ENCODE peak calls at places on chromosomes 1 and 21, in six cellular contexts. M is LHCN-M2, U is fibroblast of the aortic adventitia, F is GM04504, N is EL, L is non-pigmented ciliary epithelial cell. Z is an unnamed sample.

GRCh38 chr21:32994305-32994704 is 31.4 kb upstream of the OLIG2 start:
- DNase-seq in U (peak; percentile 46), L (no peak), M (peak; percentile 5), F (peak; percentile 3), N (peak; percentile 18), Z (no peak)

GRCh38 chr1:226964068-226964425 is 24.0 kb downstream of the COQ8A start:
- DNase-seq in M (no peak), L (no peak), F (no peak), U (no peak), N (no peak), Z (no peak)

GRCh38 chr1:39204441-39205081 is at the start of gene MACF1:
- DNase-seq in U (peak; percentile 98), M (peak; percentile 95), F (peak; percentile 69), N (peak; percentile 96), L (peak; percentile 94), Z (peak; percentile 88)

GRCh38 chr1:89855413-89856123 is 34.7 kb downstream of the LRRC8D start:
- DNase-seq in U (peak; percentile 77), L (no peak), M (peak; percentile 55), F (no peak), N (peak; percentile 70), Z (no peak)

GRCh38 chr1:200625381-200625824 is 4.9 kb upstream of the KIF14 start:
- DNase-seq in N (no peak), M (peak; percentile 57), L (no peak), F (no peak), U (peak; percentile 65), Z (no peak)

GRCh38 chr1:80579055-80579454 is 1221.7 kb upstream of the ADGRL2 start:
- DNase-seq in L (no peak), F (no peak), M (no peak), U (no peak), N (no peak), Z (no peak)

GRCh38 chr1:231203259-231204057 is 37.6 kb upstream of the GNPAT start:
- DNase-seq in L (no peak), U (no peak), M (no peak), N (no peak), F (no peak), Z (no peak)

GRCh38 chr1:204453141-204453772 is 41.3 kb downstream of the PIK3C2B start:
- DNase-seq in N (no peak), F (no peak), U (no peak), M (no peak), L (no peak), Z (no peak)